ENCODE peak calls at places on chromosomes 11 and 22, in nine cellular contexts. One of them, this sample, is unnamed.
A peak's percentile ranks its signal among the peaks of the same experiment; 100 is the strongest.

GRCh38 chr22:46336119-46337078 is 885 bp downstream of the TRMU start:
- DNase-seq in brain microvascular endothelial cell: no peak
- DNase-seq in LoVo: no peak
- DNase-seq in HEK293T: no peak
- DNase-seq in neural crest cell: no peak
- DNase-seq in AG10803: no peak
- DNase-seq in GOT3: no peak
- DNase-seq in kidney epithelial cell: no peak
- DNase-seq in ovary: no peak
- DNase-seq in this sample: peak; percentile 68

GRCh38 chr11:32527191-32527590 is 56.4 kb upstream of the EIF3M start:
- DNase-seq in brain microvascular endothelial cell: no peak
- DNase-seq in LoVo: no peak
- DNase-seq in HEK293T: no peak
- DNase-seq in neural crest cell: no peak
- DNase-seq in AG10803: no peak
- DNase-seq in GOT3: no peak
- DNase-seq in kidney epithelial cell: peak; percentile 32
- DNase-seq in ovary: no peak
- DNase-seq in this sample: no peak

GRCh38 chr11:5696210-5696609 is 6.6 kb downstream of the TRIM22 start:
- DNase-seq in brain microvascular endothelial cell: no peak
- DNase-seq in LoVo: no peak
- DNase-seq in HEK293T: no peak
- DNase-seq in neural crest cell: no peak
- DNase-seq in AG10803: peak; percentile 16
- DNase-seq in GOT3: no peak
- DNase-seq in kidney epithelial cell: no peak
- DNase-seq in ovary: no peak
- DNase-seq in this sample: no peak

GRCh38 chr22:50576806-50577696 is 1.2 kb downstream of the CPT1B start:
- DNase-seq in brain microvascular endothelial cell: no peak
- DNase-seq in LoVo: no peak
- DNase-seq in HEK293T: no peak
- DNase-seq in neural crest cell: no peak
- DNase-seq in AG10803: no peak
- DNase-seq in GOT3: no peak
- DNase-seq in kidney epithelial cell: no peak
- DNase-seq in ovary: no peak
- DNase-seq in this sample: no peak

GRCh38 chr22:19880786-19881569 is 26.3 kb upstream of the GNB1L start:
- DNase-seq in brain microvascular endothelial cell: peak; percentile 98
- DNase-seq in LoVo: peak; percentile 64
- DNase-seq in HEK293T: peak; percentile 61
- DNase-seq in neural crest cell: peak; percentile 55
- DNase-seq in AG10803: peak; percentile 98
- DNase-seq in GOT3: no peak
- DNase-seq in kidney epithelial cell: peak; percentile 92
- DNase-seq in ovary: peak; percentile 6
- DNase-seq in this sample: peak; percentile 61

GRCh38 chr11:76735218-76735480 is 48.0 kb upstream of the TSKU start:
- DNase-seq in brain microvascular endothelial cell: no peak
- DNase-seq in LoVo: no peak
- DNase-seq in HEK293T: no peak
- DNase-seq in neural crest cell: no peak
- DNase-seq in AG10803: no peak
- DNase-seq in GOT3: no peak
- DNase-seq in kidney epithelial cell: no peak
- DNase-seq in ovary: no peak
- DNase-seq in this sample: no peak

GRCh38 chr11:45022294-45023064 is 71.8 kb upstream of the TP53I11 start:
- DNase-seq in brain microvascular endothelial cell: no peak
- DNase-seq in LoVo: no peak
- DNase-seq in HEK293T: no peak
- DNase-seq in neural crest cell: no peak
- DNase-seq in AG10803: peak; percentile 37
- DNase-seq in GOT3: peak; percentile 8
- DNase-seq in kidney epithelial cell: no peak
- DNase-seq in ovary: no peak
- DNase-seq in this sample: no peak

GRCh38 chr11:19370100-19370861 is 129.5 kb upstream of the E2F8 start:
- DNase-seq in brain microvascular endothelial cell: peak; percentile 38
- DNase-seq in LoVo: no peak
- DNase-seq in HEK293T: no peak
- DNase-seq in neural crest cell: no peak
- DNase-seq in AG10803: peak; percentile 89
- DNase-seq in GOT3: no peak
- DNase-seq in kidney epithelial cell: no peak
- DNase-seq in ovary: no peak
- DNase-seq in this sample: no peak

GRCh38 chr22:37260939-37261338 is 16.9 kb upstream of the RAC2 start:
- DNase-seq in brain microvascular endothelial cell: peak; percentile 37
- DNase-seq in LoVo: peak; percentile 55
- DNase-seq in HEK293T: peak; percentile 84
- DNase-seq in neural crest cell: peak; percentile 59
- DNase-seq in AG10803: peak; percentile 49
- DNase-seq in GOT3: no peak
- DNase-seq in kidney epithelial cell: no peak
- DNase-seq in ovary: peak; percentile 28
- DNase-seq in this sample: peak; percentile 58

GRCh38 chr11:38460901-38461300 is 1862.9 kb upstream of the RAG2 start:
- DNase-seq in brain microvascular endothelial cell: peak; percentile 92
- DNase-seq in LoVo: no peak
- DNase-seq in HEK293T: peak; percentile 3
- DNase-seq in neural crest cell: no peak
- DNase-seq in AG10803: no peak
- DNase-seq in GOT3: no peak
- DNase-seq in kidney epithelial cell: peak; percentile 44
- DNase-seq in ovary: peak; percentile 46
- DNase-seq in this sample: peak; percentile 97

GRCh38 chr11:18773681-18774080 is 17.9 kb downstream of the PTPN5 start:
- DNase-seq in brain microvascular endothelial cell: no peak
- DNase-seq in LoVo: no peak
- DNase-seq in HEK293T: no peak
- DNase-seq in neural crest cell: no peak
- DNase-seq in AG10803: no peak
- DNase-seq in GOT3: no peak
- DNase-seq in kidney epithelial cell: no peak
- DNase-seq in ovary: no peak
- DNase-seq in this sample: no peak

GRCh38 chr11:111429066-111429506 is 50.0 kb upstream of the POU2AF1 start:
- DNase-seq in brain microvascular endothelial cell: peak; percentile 40
- DNase-seq in LoVo: peak; percentile 20
- DNase-seq in HEK293T: peak; percentile 50
- DNase-seq in neural crest cell: no peak
- DNase-seq in AG10803: peak; percentile 65
- DNase-seq in GOT3: peak; percentile 8
- DNase-seq in kidney epithelial cell: no peak
- DNase-seq in ovary: peak; percentile 49
- DNase-seq in this sample: peak; percentile 74

GRCh38 chr11:60925685-60926267 is 1.5 kb downstream of the TMEM132A start:
- DNase-seq in brain microvascular endothelial cell: peak; percentile 18
- DNase-seq in LoVo: no peak
- DNase-seq in HEK293T: no peak
- DNase-seq in neural crest cell: no peak
- DNase-seq in AG10803: no peak
- DNase-seq in GOT3: no peak
- DNase-seq in kidney epithelial cell: peak; percentile 48
- DNase-seq in ovary: no peak
- DNase-seq in this sample: peak; percentile 92

GRCh38 chr22:25420925-25421904 is 143.3 kb upstream of the GRK3 start:
- DNase-seq in brain microvascular endothelial cell: no peak
- DNase-seq in LoVo: no peak
- DNase-seq in HEK293T: no peak
- DNase-seq in neural crest cell: no peak
- DNase-seq in AG10803: no peak
- DNase-seq in GOT3: no peak
- DNase-seq in kidney epithelial cell: no peak
- DNase-seq in ovary: no peak
- DNase-seq in this sample: peak; percentile 75

GRCh38 chr11:73257342-73258103 is 14.6 kb upstream of the P2RY6 start:
- DNase-seq in brain microvascular endothelial cell: peak; percentile 79
- DNase-seq in LoVo: peak; percentile 32
- DNase-seq in HEK293T: no peak
- DNase-seq in neural crest cell: no peak
- DNase-seq in AG10803: peak; percentile 97
- DNase-seq in GOT3: peak; percentile 72
- DNase-seq in kidney epithelial cell: peak; percentile 98
- DNase-seq in ovary: peak; percentile 42
- DNase-seq in this sample: no peak

GRCh38 chr11:34652191-34652958 is 31.5 kb downstream of the EHF start:
- DNase-seq in brain microvascular endothelial cell: no peak
- DNase-seq in LoVo: no peak
- DNase-seq in HEK293T: no peak
- DNase-seq in neural crest cell: no peak
- DNase-seq in AG10803: no peak
- DNase-seq in GOT3: no peak
- DNase-seq in kidney epithelial cell: no peak
- DNase-seq in ovary: no peak
- DNase-seq in this sample: no peak

GRCh38 chr11:89487016-89487415 is 4.2 kb downstream of the NOX4 start:
- DNase-seq in brain microvascular endothelial cell: no peak
- DNase-seq in LoVo: no peak
- DNase-seq in HEK293T: no peak
- DNase-seq in neural crest cell: no peak
- DNase-seq in AG10803: peak; percentile 50
- DNase-seq in GOT3: no peak
- DNase-seq in kidney epithelial cell: peak; percentile 53
- DNase-seq in ovary: no peak
- DNase-seq in this sample: no peak

GRCh38 chr11:40130427-40130826 is 1329.0 kb downstream of the LRRC4C start:
- DNase-seq in brain microvascular endothelial cell: no peak
- DNase-seq in LoVo: no peak
- DNase-seq in HEK293T: no peak
- DNase-seq in neural crest cell: no peak
- DNase-seq in AG10803: no peak
- DNase-seq in GOT3: no peak
- DNase-seq in kidney epithelial cell: no peak
- DNase-seq in ovary: no peak
- DNase-seq in this sample: peak; percentile 89

GRCh38 chr11:62567018-62567633 is 6.6 kb downstream of the EEF1G start:
- DNase-seq in brain microvascular endothelial cell: no peak
- DNase-seq in LoVo: no peak
- DNase-seq in HEK293T: no peak
- DNase-seq in neural crest cell: no peak
- DNase-seq in AG10803: no peak
- DNase-seq in GOT3: no peak
- DNase-seq in kidney epithelial cell: no peak
- DNase-seq in ovary: no peak
- DNase-seq in this sample: no peak

GRCh38 chr11:56748597-56748996 is at the start of gene OR9G4:
- DNase-seq in brain microvascular endothelial cell: no peak
- DNase-seq in LoVo: no peak
- DNase-seq in HEK293T: no peak
- DNase-seq in neural crest cell: no peak
- DNase-seq in AG10803: no peak
- DNase-seq in GOT3: no peak
- DNase-seq in kidney epithelial cell: no peak
- DNase-seq in ovary: no peak
- DNase-seq in this sample: no peak

GRCh38 chr11:19730373-19730772 is 17.7 kb downstream of the NAV2 start:
- DNase-seq in brain microvascular endothelial cell: no peak
- DNase-seq in LoVo: no peak
- DNase-seq in HEK293T: no peak
- DNase-seq in neural crest cell: no peak
- DNase-seq in AG10803: peak; percentile 44
- DNase-seq in GOT3: no peak
- DNase-seq in kidney epithelial cell: no peak
- DNase-seq in ovary: no peak
- DNase-seq in this sample: no peak